ENCODE peak calls at places on chromosomes 2 and 18, in nine cellular contexts. S is breast epithelium, R is vagina, U is A549, T is fibroblast of lung, B is HepG2, P is AG10803, M is BE2C, H is cardiac fibroblast. F is an unnamed sample.

GRCh38 chr18:36315736-36316135 is 18.2 kb downstream of the FHOD3 start:
- DNase-seq in T (peak; percentile 87), B (no peak), S (no peak), U (no peak), M (no peak), H (peak; percentile 79), P (peak; percentile 66), R (peak; percentile 55), F (no peak)

GRCh38 chr2:158688722-158689121 is 106.4 kb upstream of the DAPL1 start:
- DNase-seq in M (no peak), T (peak; percentile 25), U (no peak), H (peak; percentile 72), S (no peak), P (peak; percentile 74), R (no peak), B (no peak), F (peak; percentile 23)

GRCh38 chr2:224287533-224287932 is 114.4 kb downstream of the FAM124B start:
- DNase-seq in R (no peak), S (no peak), B (no peak), M (no peak), P (no peak), H (no peak), U (no peak), T (no peak), F (no peak)

GRCh38 chr2:96305091-96305978 is at the start of gene SNRNP200:
- DNase-seq in B (peak; percentile 86), S (peak; percentile 79), H (peak; percentile 85), M (peak; percentile 84), U (peak; percentile 70), R (no peak), P (peak; percentile 78), T (peak; percentile 80), F (peak; percentile 76)

GRCh38 chr2:168874368-168875005 is 15.7 kb downstream of the SPC25 start:
- DNase-seq in H (no peak), B (no peak), T (no peak), M (no peak), U (no peak), P (no peak), S (no peak), R (no peak), F (no peak)

GRCh38 chr2:162103443-162104009 is 29.5 kb upstream of the DPP4 start:
- DNase-seq in S (no peak), U (no peak), H (peak; percentile 41), B (no peak), R (no peak), T (no peak), P (no peak), M (peak; percentile 9), F (no peak)

GRCh38 chr2:8312861-8313768 is 368.7 kb upstream of the ID2 start:
- DNase-seq in B (no peak), U (no peak), P (no peak), S (no peak), T (peak; percentile 39), M (peak; percentile 57), R (peak; percentile 16), H (no peak), F (no peak)

GRCh38 chr18:58097127-58097906 is 53.3 kb downstream of the NEDD4L start:
- DNase-seq in U (no peak), H (no peak), B (peak; percentile 41), T (peak; percentile 59), P (no peak), R (no peak), M (no peak), S (no peak), F (no peak)

GRCh38 chr18:12038082-12038660 is 55.5 kb upstream of the ANKRD62 start:
- DNase-seq in U (no peak), B (no peak), T (peak; percentile 41), P (no peak), H (peak; percentile 22), S (peak; percentile 50), R (no peak), M (no peak), F (no peak)

GRCh38 chr2:20450201-20451108 is 3.6 kb downstream of the RHOB start:
- DNase-seq in B (peak; percentile 87), U (no peak), R (no peak), P (peak; percentile 93), T (peak; percentile 76), S (peak; percentile 89), H (peak; percentile 90), M (peak; percentile 51), F (peak; percentile 83)

GRCh38 chr2:20453087-20453486 is 6.2 kb downstream of the RHOB start:
- DNase-seq in B (no peak), P (no peak), S (no peak), H (no peak), M (no peak), T (no peak), R (peak; percentile 25), U (no peak), F (no peak)

GRCh38 chr2:20451346-20451745 is 4.5 kb downstream of the RHOB start:
- DNase-seq in T (peak; percentile 57), U (no peak), H (peak; percentile 55), S (no peak), B (no peak), P (no peak), M (no peak), R (no peak), F (peak; percentile 74)

GRCh38 chr2:20452551-20452950 is 5.7 kb downstream of the RHOB start:
- DNase-seq in H (peak; percentile 83), T (peak; percentile 57), M (peak; percentile 62), P (no peak), B (peak; percentile 65), R (peak; percentile 91), S (peak; percentile 80), U (no peak), F (peak; percentile 85)

DNA sequence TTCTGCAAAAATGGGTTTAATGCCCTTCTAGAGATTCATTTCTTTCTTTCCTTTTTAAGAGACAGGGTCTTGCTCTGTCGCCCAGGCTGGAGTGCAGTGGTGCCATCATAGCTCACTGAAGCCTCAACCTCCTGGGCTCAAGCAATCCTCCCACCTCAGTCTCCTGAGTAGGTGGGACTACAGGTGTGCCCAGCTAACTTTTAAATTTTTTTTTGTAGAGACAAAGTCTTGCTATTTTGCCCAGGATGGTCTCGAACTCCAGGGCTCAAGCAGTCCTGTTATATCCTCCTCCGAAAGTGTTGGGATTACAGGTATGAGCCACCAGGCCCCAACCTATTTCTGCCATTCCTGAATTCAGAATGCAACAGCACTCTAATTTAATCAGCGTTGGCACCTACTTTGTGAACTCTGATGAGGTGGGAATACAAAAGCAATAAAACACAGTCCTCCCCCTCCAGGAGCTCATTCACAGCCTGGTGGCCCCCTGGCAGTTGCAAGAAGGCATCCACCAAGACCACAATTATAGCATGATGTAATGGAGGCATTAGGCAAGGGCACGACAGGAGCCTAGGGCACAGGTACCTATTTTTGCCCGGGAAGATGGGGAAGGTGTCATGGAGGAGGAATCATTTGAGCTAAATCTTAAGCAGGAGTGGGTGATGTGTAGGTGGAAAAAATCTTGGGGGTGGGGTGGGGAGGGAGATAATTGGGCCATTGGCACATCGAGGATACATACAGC is 5.1 kb downstream of the RHOB start:
- DNase-seq in T (no peak), B (no peak), H (no peak), P (no peak), S (no peak), U (no peak), R (peak; percentile 67), M (no peak), F (no peak)
- H3K4me3 ChIP-seq in T (no peak overlapping the region), B (no peak overlapping the region), H (no peak overlapping the region), P (no peak overlapping the region), S (no peak overlapping the region), U (no peak overlapping the region), R (no peak overlapping the region), M (no peak overlapping the region), F (no peak overlapping the region)

GRCh38 chr2:179814050-179814449 is 47.4 kb downstream of the ZNF385B start:
- DNase-seq in T (no peak), U (no peak), M (no peak), R (no peak), H (no peak), S (no peak), B (no peak), P (no peak), F (no peak)
- TF ChIP-seq CTCF in T (no peak), U (no peak), M (no peak), R (no peak), H (no peak), S (no peak), B (no peak), P (no peak), F (no peak)

GRCh38 chr18:21747764-21748693 is 7.4 kb downstream of the MIB1 start:
- DNase-seq in M (no peak), T (no peak), B (no peak), H (no peak), P (no peak), R (no peak), S (no peak), U (no peak), F (no peak)
- H3K4me3 ChIP-seq in M (no peak overlapping the region), T (no peak overlapping the region), B (no peak overlapping the region), H (no peak overlapping the region), P (no peak overlapping the region), R (no peak overlapping the region), S (no peak overlapping the region), U (no peak overlapping the region), F (no peak overlapping the region)

GRCh38 chr18:74598350-74599001 is 806 bp downstream of the ZNF407 start:
- DNase-seq in R (no peak), M (peak; percentile 66), B (peak; percentile 60), P (peak; percentile 17), S (peak; percentile 24), H (peak; percentile 51), T (peak; percentile 55), U (peak; percentile 31), F (peak; percentile 62)
- TF ChIP-seq CTCF in R (no peak), M (no peak), B (peak; percentile 41), P (peak; percentile 9), S (no peak), H (peak; percentile 31), T (peak; percentile 10), U (no peak), F (peak; percentile 37)

F was measured in choroid plexus epithelial cell.